ENCODE peak calls at places on chromosome 18, in four cellular contexts. N is H1, F is HepG2, X is GM12878. M is an unnamed sample. For H3K4me1, the result is how much of the 10 kb centered on the place peaks cover.

GRCh38 chr18:50638623-50639398 is 78.9 kb downstream of the MAPK4 start:
- DNase-seq in N (no peak), F (no peak), X (no peak), M (no peak)

GRCh38 chr18:24246143-24246542 is 107.3 kb downstream of the CABYR start:
- DNase-seq in X (peak), F (no peak), N (no peak), M (no peak)

GRCh38 chr18:36309436-36310391 is 12.2 kb downstream of the FHOD3 start:
- DNase-seq in N (no peak), F (no peak), X (no peak), M (no peak)

GRCh38 chr18:10015941-10016819 is 102.4 kb downstream of the VAPA start:
- DNase-seq in X (no peak), N (no peak), F (no peak), M (no peak)

GRCh38 chr18:46815661-46816060 is 58.8 kb upstream of the ST8SIA5 start:
- DNase-seq in N (no peak), F (peak), X (no peak), M (no peak)

GRCh38 chr18:69998523-69998987 is 50.9 kb upstream of the CD226 start:
- DNase-seq in F (no peak), X (no peak), N (no peak), M (no peak)

GRCh38 chr18:2998644-2999043 is 14.3 kb downstream of the LPIN2 start:
- DNase-seq in N (no peak), F (no peak), X (no peak), M (no peak)

GRCh38 chr18:79950440-79951341 is 762 bp downstream of the SLC66A2 start:
- DNase-seq in N (no peak), F (no peak), X (no peak), M (no peak)

GRCh38 chr18:56391933-56392590 is 246.3 kb downstream of the TXNL1 start:
- DNase-seq in F (no peak), N (no peak), X (no peak), M (no peak)

GRCh38 chr18:79662051-79662450 is 17.6 kb upstream of the CTDP1 start:
- DNase-seq in N (no peak), F (no peak), X (no peak), M (no peak)

GRCh38 chr18:12492907-12493306 is 85.2 kb downstream of the PRELID3A start:
- DNase-seq in X (no peak), N (no peak), F (no peak), M (no peak)

GRCh38 chr18:76354348-76354747 is 140.7 kb downstream of the ZNF516 start:
- DNase-seq in N (no peak), X (no peak), F (no peak), M (no peak)

GRCh38 chr18:44859263-44859662 is 178.6 kb downstream of the SETBP1 start:
- DNase-seq in F (no peak), N (no peak), X (no peak), M (no peak)

GRCh38 chr18:8947576-8947975 is 154.9 kb upstream of the NDUFV2 start:
- DNase-seq in F (no peak), N (no peak), X (no peak), M (no peak)
- H3K4me1 ChIP-seq in F (under half), N (under half), X (under half), M (under half)

DNA sequence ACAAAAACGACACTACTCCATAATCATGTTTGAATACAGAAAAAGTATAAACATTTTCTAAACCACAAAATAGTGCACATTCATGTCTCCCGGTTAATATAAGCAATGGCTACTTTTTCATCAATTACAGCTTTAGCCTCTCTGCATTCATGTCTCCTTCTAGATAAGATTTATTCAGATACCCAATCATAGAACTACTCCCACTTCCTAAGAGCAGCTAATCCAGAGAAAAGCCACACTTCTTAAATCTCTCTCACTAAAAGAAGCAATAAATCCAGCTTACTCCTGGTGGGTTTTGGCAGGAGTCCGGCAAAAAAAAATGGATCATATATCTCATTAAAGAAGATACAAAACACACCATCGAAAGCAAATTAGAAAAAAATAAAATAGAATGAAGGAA is 20.1 kb downstream of the DSEL start:
- DNase-seq in N (no peak), X (no peak), F (no peak), M (no peak)
- TF ChIP-seq SUZ12 in N (no peak), X (no peak), F (no peak), M (no peak)

GRCh38 chr18:7809455-7809854 is 242.3 kb downstream of the PTPRM start:
- DNase-seq in N (no peak), F (no peak), X (no peak), M (no peak)
- H3K4me3 ChIP-seq in N (no peak), F (no peak), X (no peak), M (no peak)

DNA sequence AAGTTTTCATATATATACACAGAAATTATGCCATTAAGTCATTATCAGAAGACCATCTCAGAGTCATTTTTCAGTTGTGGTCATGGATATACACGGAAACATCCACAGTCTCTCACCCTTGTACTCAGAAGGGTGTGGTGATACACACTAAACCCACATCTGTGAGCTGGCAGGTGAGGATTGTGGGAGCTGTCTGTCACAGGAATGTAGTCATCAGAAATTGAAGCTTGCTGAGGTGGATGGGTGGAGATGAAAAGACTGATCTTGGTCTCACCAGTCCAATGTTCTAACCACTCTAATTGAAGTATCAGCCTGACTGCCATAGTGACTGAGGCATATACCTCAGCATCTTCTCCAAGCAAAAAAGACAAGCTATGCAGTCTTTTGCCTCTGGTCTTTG is 233.0 kb downstream of the DYM start:
- DNase-seq in N (no peak), F (no peak), X (no peak), M (no peak)
- H3K4me1 ChIP-seq in N (under half), F (under half), X (under half), M (under half)

M was measured in NT2/D1.